ENCODE peak calls at places on chromosomes 11 and 22, in eight cellular contexts. S is activated CD4-positive, CD25-positive, alpha-beta regulatory T cell treated with anti-CD3 and anti-CD28 coated beads, Interleukin-2, amount 50 U/mL, for 72 hours; D is astrocyte of the spinal cord; Z is foreskin keratinocyte; M is MV-4-11; C is CD4-positive, alpha-beta memory T cell; W is AG10803; V is anterior cingulate cortex. J is an unnamed sample.
A peak's percentile ranks its signal among the peaks of the same experiment; 100 is the strongest.

GRCh38 chr11:1544536-1544935 is 27.5 kb downstream of the DUSP8 start:
- DNase-seq in S (no peak), D (no peak), Z (no peak), M (no peak), C (no peak), W (no peak), V (no peak), J (no peak)

GRCh38 chr11:27405134-27405533 is 42.1 kb upstream of the CCDC34 start:
- DNase-seq in S (no peak), D (no peak), Z (no peak), M (no peak), C (no peak), W (no peak), V (no peak), J (no peak)

GRCh38 chr11:47272706-47273105 is 2.8 kb downstream of the MADD start:
- DNase-seq in S (no peak), D (no peak), Z (no peak), M (peak; percentile 52), C (no peak), W (peak; percentile 24), V (no peak), J (no peak)

GRCh38 chr11:64614927-64615326 is 23.9 kb downstream of the SLC22A12 start:
- DNase-seq in S (no peak), D (no peak), Z (no peak), M (no peak), C (no peak), W (no peak), V (no peak), J (no peak)

GRCh38 chr11:47204633-47204989 is 10.2 kb upstream of the DDB2 start:
- DNase-seq in S (no peak), D (peak; percentile 57), Z (peak; percentile 72), M (no peak), C (no peak), W (peak; percentile 72), V (no peak), J (peak; percentile 74)

GRCh38 chr22:27252282-27253049 is 549.1 kb downstream of the MN1 start:
- DNase-seq in S (no peak), D (peak; percentile 88), Z (peak; percentile 71), M (peak; percentile 66), C (no peak), W (peak; percentile 89), V (no peak), J (peak; percentile 75)

GRCh38 chr11:36326524-36327419 is 30.7 kb downstream of the PRR5L start:
- DNase-seq in S (no peak), D (no peak), Z (no peak), M (no peak), C (no peak), W (no peak), V (no peak), J (no peak)

GRCh38 chr22:27331526-27332281 is 469.9 kb downstream of the MN1 start:
- DNase-seq in S (no peak), D (peak; percentile 48), Z (no peak), M (peak; percentile 31), C (no peak), W (peak; percentile 77), V (no peak), J (no peak)

GRCh38 chr11:35058318-35058717 is 80.7 kb upstream of the CD44 start:
- DNase-seq in S (no peak), D (peak; percentile 92), Z (no peak), M (peak; percentile 63), C (no peak), W (no peak), V (no peak), J (no peak)

GRCh38 chr11:1803246-1803645 is 31.5 kb upstream of the SYT8 start:
- DNase-seq in S (no peak), D (no peak), Z (no peak), M (no peak), C (no peak), W (no peak), V (no peak), J (no peak)

GRCh38 chr22:24413726-24414385 is 13.5 kb upstream of the ADORA2A start:
- DNase-seq in S (no peak), D (no peak), Z (no peak), M (no peak), C (no peak), W (no peak), V (no peak), J (no peak)

GRCh38 chr11:10267821-10268220 is 26.2 kb downstream of the SBF2 start:
- DNase-seq in S (no peak), D (no peak), Z (no peak), M (no peak), C (no peak), W (peak; percentile 72), V (no peak), J (no peak)

GRCh38 chr11:123111465-123111864 is 49.5 kb upstream of the HSPA8 start:
- DNase-seq in S (no peak), D (peak; percentile 59), Z (peak; percentile 32), M (peak; percentile 20), C (peak; percentile 45), W (peak; percentile 42), V (no peak), J (peak; percentile 64)

GRCh38 chr11:2523821-2524391 is 79.1 kb downstream of the KCNQ1 start:
- DNase-seq in S (peak; percentile 27), D (no peak), Z (no peak), M (no peak), C (no peak), W (no peak), V (no peak), J (no peak)

GRCh38 chr22:22984967-22985366 is 85.4 kb upstream of the GNAZ start:
- DNase-seq in S (no peak), D (no peak), Z (no peak), M (no peak), C (no peak), W (no peak), V (no peak), J (no peak)

GRCh38 chr11:35257287-35257686 is 118.3 kb downstream of the CD44 start:
- DNase-seq in S (no peak), D (no peak), Z (no peak), M (peak; percentile 72), C (peak; percentile 51), W (no peak), V (no peak), J (no peak)

GRCh38 chr11:117544431-117544830 is 216.8 kb downstream of the CEP164 start:
- DNase-seq in S (no peak), D (no peak), Z (no peak), M (no peak), C (no peak), W (no peak), V (no peak), J (no peak)

GRCh38 chr11:126303623-126304456 is at the start of gene DCPS:
- DNase-seq in S (peak; percentile 90), D (peak; percentile 93), Z (peak; percentile 75), M (peak; percentile 78), C (peak; percentile 89), W (peak; percentile 89), V (peak; percentile 69), J (peak; percentile 92)

GRCh38 chr11:76579047-76579751 is 91.3 kb downstream of the LRRC32 start:
- DNase-seq in S (no peak), D (peak; percentile 51), Z (no peak), M (no peak), C (no peak), W (no peak), V (no peak), J (no peak)

GRCh38 chr22:22709719-22710445 is 65.5 kb downstream of the GGTLC2 start:
- DNase-seq in S (no peak), D (no peak), Z (no peak), M (no peak), C (no peak), W (no peak), V (no peak), J (no peak)

GRCh38 chr22:39219071-39220050 is 25.4 kb downstream of the PDGFB start:
- DNase-seq in S (peak; percentile 14), D (no peak), Z (no peak), M (no peak), C (no peak), W (no peak), V (no peak), J (no peak)

GRCh38 chr22:46047841-46048595 is 71.1 kb upstream of the WNT7B start:
- DNase-seq in S (peak; percentile 7), D (no peak), Z (no peak), M (peak; percentile 28), C (no peak), W (peak; percentile 66), V (no peak), J (no peak)

GRCh38 chr11:116864531-116864930 is 27.1 kb upstream of the APOA1 start:
- DNase-seq in S (no peak), D (no peak), Z (no peak), M (no peak), C (no peak), W (peak; percentile 75), V (no peak), J (no peak)

GRCh38 chr11:78256962-78257361 is 68.2 kb downstream of the USP35 start:
- DNase-seq in S (no peak), D (peak; percentile 71), Z (no peak), M (peak; percentile 35), C (no peak), W (peak; percentile 85), V (no peak), J (no peak)

GRCh38 chr11:61293869-61294716 is 1.0 kb downstream of the VWCE start:
- DNase-seq in S (peak; percentile 42), D (peak; percentile 33), Z (no peak), M (no peak), C (no peak), W (peak; percentile 25), V (no peak), J (peak; percentile 11)

GRCh38 chr22:44622685-44623084 is 79.3 kb upstream of the PRR5 start:
- DNase-seq in S (no peak), D (no peak), Z (no peak), M (no peak), C (no peak), W (no peak), V (no peak), J (no peak)

GRCh38 chr11:2276999-2277328 is 6.6 kb upstream of the ASCL2 start:
- DNase-seq in S (no peak), D (no peak), Z (no peak), M (no peak), C (no peak), W (no peak), V (no peak), J (no peak)

GRCh38 chr11:35398881-35399280 is 20.5 kb downstream of the SLC1A2 start:
- DNase-seq in S (no peak), D (no peak), Z (no peak), M (no peak), C (no peak), W (peak; percentile 63), V (no peak), J (no peak)

GRCh38 chr11:2015044-2015443 is 17.4 kb upstream of the H19 start:
- DNase-seq in S (no peak), D (no peak), Z (no peak), M (no peak), C (no peak), W (no peak), V (no peak), J (no peak)

GRCh38 chr11:10076458-10077141 is 217.4 kb downstream of the SBF2 start:
- DNase-seq in S (peak; percentile 51), D (peak; percentile 55), Z (no peak), M (no peak), C (no peak), W (peak; percentile 73), V (no peak), J (peak; percentile 6)